ENCODE peak calls at places on chromosomes 6 and 20, in eight cellular contexts. E, D, O, Q, F, Y, N and U are unnamed samples.

GRCh38 chr20:59665656-59666555 is 61.6 kb downstream of the PHACTR3 start:
- DNase-seq in E (no peak), D (no peak), O (no peak), Q (no peak), F (no peak), Y (no peak), N (no peak), U (no peak)

GRCh38 chr20:24916412-24916811 is 32.7 kb upstream of the CST7 start:
- DNase-seq in E (no peak), D (no peak), O (no peak), Q (no peak), F (no peak), Y (no peak), N (no peak), U (no peak)

GRCh38 chr6:2197177-2197671 is 48.2 kb downstream of the GMDS start:
- DNase-seq in E (peak), D (no peak), O (no peak), Q (no peak), F (no peak), Y (no peak), N (no peak), U (peak)

GRCh38 chr6:160379464-160379863 is 31.3 kb downstream of the SLC22A3 start:
- DNase-seq in E (no peak), D (no peak), O (no peak), Q (no peak), F (no peak), Y (no peak), N (no peak), U (no peak)

GRCh38 chr6:11975353-11975977 is 36.6 kb upstream of the HIVEP1 start:
- DNase-seq in E (no peak), D (peak), O (no peak), Q (no peak), F (no peak), Y (peak), N (peak), U (peak)

GRCh38 chr6:72042088-72042487 is 155.7 kb downstream of the RIMS1 start:
- DNase-seq in E (no peak), D (no peak), O (no peak), Q (no peak), F (no peak), Y (no peak), N (no peak), U (peak)

GRCh38 chr6:148140772-148141557 is 201.7 kb upstream of the SASH1 start:
- DNase-seq in E (no peak), D (no peak), O (no peak), Q (no peak), F (no peak), Y (no peak), N (no peak), U (no peak)

GRCh38 chr20:35601021-35601973 is 14.3 kb upstream of the SPAG4 start:
- DNase-seq in E (no peak), D (peak), O (peak), Q (peak), F (peak), Y (peak), N (peak), U (peak)

GRCh38 chr6:56757585-56757984 is 114.9 kb upstream of the DST start:
- DNase-seq in E (no peak), D (peak), O (no peak), Q (no peak), F (no peak), Y (no peak), N (no peak), U (peak)

GRCh38 chr6:125421853-125422252 is 120.1 kb upstream of the HDDC2 start:
- DNase-seq in E (no peak), D (no peak), O (no peak), Q (peak), F (peak), Y (no peak), N (no peak), U (no peak)

GRCh38 chr20:1934578-1935573 is 39.7 kb downstream of the SIRPA start:
- DNase-seq in E (peak), D (peak), O (no peak), Q (no peak), F (no peak), Y (no peak), N (no peak), U (peak)

GRCh38 chr6:53432318-53433161 is 83.8 kb upstream of the ELOVL5 start:
- DNase-seq in E (peak), D (peak), O (no peak), Q (peak), F (no peak), Y (no peak), N (no peak), U (peak)

GRCh38 chr6:135182993-135183531 is 2.0 kb downstream of the MYB start:
- DNase-seq in E (no peak), D (peak), O (peak), Q (peak), F (peak), Y (peak), N (peak), U (peak)

GRCh38 chr20:58342104-58342945 is 32.8 kb downstream of the RAB22A start:
- DNase-seq in E (no peak), D (no peak), O (no peak), Q (no peak), F (no peak), Y (no peak), N (no peak), U (no peak)

GRCh38 chr6:37512400-37512958 is 12.8 kb upstream of the CCDC167 start:
- DNase-seq in E (no peak), D (no peak), O (no peak), Q (no peak), F (peak), Y (no peak), N (no peak), U (no peak)

GRCh38 chr6:84801250-84801649 is 36.9 kb upstream of the TBX18 start:
- DNase-seq in E (no peak), D (no peak), O (no peak), Q (no peak), F (no peak), Y (no peak), N (no peak), U (no peak)

GRCh38 chr6:54053893-54054391 is 57.3 kb upstream of the MLIP start:
- DNase-seq in E (peak), D (peak), O (no peak), Q (no peak), F (no peak), Y (no peak), N (no peak), U (no peak)